ENCODE peak calls at places on chromosomes 11 and 22, in five cellular contexts. S is B cell; M is CD8-positive, alpha-beta T cell; N is Caco-2; J is right atrium auricular region. E is an unnamed sample.

GRCh38 chr11:122731500-122731913 is 76.0 kb downstream of the UBASH3B start:
- DNase-seq in S (no peak), M (no peak), N (no peak), J (no peak), E (no peak)

GRCh38 chr22:19901577-19902244 is 39.9 kb upstream of the COMT start:
- DNase-seq in S (no peak), M (no peak), N (no peak), J (no peak), E (no peak)

GRCh38 chr11:12008790-12009616 is 577 bp upstream of the DKK3 start:
- DNase-seq in S (no peak), M (no peak), N (peak; percentile 67), J (no peak), E (no peak)

GRCh38 chr11:10350341-10350740 is 45.5 kb downstream of the ADM start:
- DNase-seq in S (no peak), M (no peak), N (peak; percentile 73), J (no peak), E (no peak)

GRCh38 chr11:115552151-115552550 is 47.9 kb upstream of the CADM1 start:
- DNase-seq in S (no peak), M (no peak), N (no peak), J (no peak), E (no peak)

GRCh38 chr22:43014062-43014875 is 680 bp downstream of the PACSIN2 start:
- DNase-seq in S (no peak), M (peak; percentile 32), N (peak; percentile 52), J (no peak), E (peak; percentile 51)

GRCh38 chr22:22943521-22944267 is 56.1 kb downstream of the IGLL5 start:
- DNase-seq in S (peak; percentile 46), M (no peak), N (no peak), J (peak; percentile 56), E (no peak)

GRCh38 chr11:44651535-44652130 is 75.1 kb upstream of the TSPAN18 start:
- DNase-seq in S (peak; percentile 48), M (no peak), N (no peak), J (peak; percentile 40), E (no peak)

GRCh38 chr11:94469416-94469815 is 24.2 kb downstream of the MRE11 start:
- DNase-seq in S (no peak), M (no peak), N (no peak), J (no peak), E (no peak)

GRCh38 chr11:68037481-68038225 is 1.2 kb upstream of the TCIRG1 start:
- DNase-seq in S (no peak), M (no peak), N (no peak), J (no peak), E (no peak)

GRCh38 chr11:13717331-13717730 is 48.9 kb downstream of the FAR1 start:
- DNase-seq in S (no peak), M (no peak), N (no peak), J (no peak), E (no peak)

GRCh38 chr11:134045799-134046635 is 22.9 kb upstream of the JAM3 start:
- DNase-seq in S (no peak), M (no peak), N (no peak), J (no peak), E (no peak)

GRCh38 chr11:92295175-92296137 is 70.8 kb downstream of the FAT3 start:
- DNase-seq in S (no peak), M (no peak), N (no peak), J (no peak), E (no peak)

GRCh38 chr11:13105237-13105844 is 96.2 kb downstream of the RASSF10 start:
- DNase-seq in S (no peak), M (no peak), N (no peak), J (no peak), E (no peak)

GRCh38 chr11:11798586-11799438 is 43.0 kb upstream of the USP47 start:
- DNase-seq in S (peak; percentile 75), M (peak; percentile 60), N (peak; percentile 83), J (peak; percentile 89), E (peak; percentile 74)

GRCh38 chr11:78377625-78378418 is 39.8 kb downstream of the GAB2 start:
- DNase-seq in S (no peak), M (no peak), N (peak; percentile 79), J (no peak), E (no peak)

GRCh38 chr22:32987081-32987631 is 71.0 kb downstream of the SYN3 start:
- DNase-seq in S (no peak), M (no peak), N (no peak), J (peak; percentile 42), E (no peak)

GRCh38 chr11:63747006-63747405 is 21.6 kb downstream of the ZFTA start:
- DNase-seq in S (no peak), M (no peak), N (no peak), J (no peak), E (no peak)

GRCh38 chr11:14029971-14030531 is 67.5 kb downstream of the SPON1 start:
- DNase-seq in S (no peak), M (no peak), N (peak; percentile 46), J (peak; percentile 76), E (no peak)

GRCh38 chr22:29346659-29347058 is 31.2 kb upstream of the RASL10A start:
- DNase-seq in S (no peak), M (no peak), N (no peak), J (no peak), E (no peak)

GRCh38 chr11:44627911-44628729 is 62.7 kb downstream of the CD82 start:
- DNase-seq in S (no peak), M (no peak), N (no peak), J (peak; percentile 80), E (no peak)

GRCh38 chr11:133955945-133956421 is 785 bp downstream of the IGSF9B start:
- DNase-seq in S (no peak), M (no peak), N (no peak), J (no peak), E (no peak)

DNA sequence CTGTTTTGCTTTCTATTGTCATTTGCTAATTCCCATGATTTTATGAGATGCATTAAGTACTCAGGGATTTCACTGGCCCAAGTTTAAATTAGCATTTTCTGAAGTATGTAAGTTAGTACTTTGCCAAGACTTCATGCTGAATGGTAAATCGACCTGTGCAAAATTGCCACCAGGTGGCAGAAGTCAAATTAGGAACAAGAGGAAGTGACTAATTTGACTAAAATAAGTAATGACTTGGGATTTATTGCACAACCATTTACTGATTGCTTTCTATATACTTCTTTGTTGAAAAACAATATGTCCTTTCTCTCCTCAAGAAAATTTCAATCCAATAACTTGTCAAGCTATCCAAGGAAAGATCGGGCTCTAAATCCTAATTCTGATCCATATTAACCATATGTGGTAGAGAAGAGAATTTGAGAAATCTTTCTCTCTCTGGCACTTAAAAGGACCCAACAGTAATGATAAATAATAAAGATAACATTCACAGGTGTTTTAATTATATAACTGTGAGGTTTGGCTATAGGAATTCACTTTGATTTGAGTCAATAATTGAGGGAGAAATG is 253.7 kb upstream of the CHORDC1 start:
- DNase-seq in S (no peak), M (no peak), N (no peak), J (no peak), E (peak; percentile 1)
- TF ChIP-seq CTCF in S (no peak), M (no peak), N (peak; percentile 86), J (peak; percentile 59), E (no peak)

DNA sequence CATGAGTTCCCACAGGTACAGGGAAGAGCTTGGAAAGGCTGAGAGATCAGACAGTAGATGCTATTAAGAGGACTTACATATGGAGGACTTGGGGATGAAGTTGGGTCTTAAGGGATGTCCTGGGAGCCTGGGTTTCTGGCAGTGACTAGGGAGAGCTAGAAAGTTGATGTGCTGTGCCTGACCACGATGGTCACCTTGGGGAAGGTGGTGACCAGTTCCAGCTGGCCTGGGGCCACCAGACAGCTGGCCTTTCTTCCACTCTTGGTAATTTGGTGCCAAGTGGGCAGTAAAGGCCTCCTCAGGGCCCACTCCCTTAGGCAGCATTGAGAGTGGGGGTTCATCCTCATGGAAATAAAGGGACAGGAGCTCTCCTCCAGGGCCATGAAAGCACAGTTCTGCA is 13.9 kb upstream of the CSF2RB start:
- DNase-seq in S (no peak), M (no peak), N (no peak), J (no peak), E (no peak)
- TF ChIP-seq CTCF in S (no peak), M (no peak), N (no peak), J (no peak), E (no peak)

GRCh38 chr11:24634606-24635160 is 137.8 kb downstream of the LUZP2 start:
- DNase-seq in S (no peak), M (no peak), N (no peak), J (no peak), E (no peak)

GRCh38 chr11:24637520-24637919 is 140.7 kb downstream of the LUZP2 start:
- DNase-seq in S (no peak), M (no peak), N (peak; percentile 34), J (no peak), E (no peak)

GRCh38 chr11:24635588-24636290 is 138.9 kb downstream of the LUZP2 start:
- DNase-seq in S (no peak), M (no peak), N (no peak), J (no peak), E (no peak)

DNA sequence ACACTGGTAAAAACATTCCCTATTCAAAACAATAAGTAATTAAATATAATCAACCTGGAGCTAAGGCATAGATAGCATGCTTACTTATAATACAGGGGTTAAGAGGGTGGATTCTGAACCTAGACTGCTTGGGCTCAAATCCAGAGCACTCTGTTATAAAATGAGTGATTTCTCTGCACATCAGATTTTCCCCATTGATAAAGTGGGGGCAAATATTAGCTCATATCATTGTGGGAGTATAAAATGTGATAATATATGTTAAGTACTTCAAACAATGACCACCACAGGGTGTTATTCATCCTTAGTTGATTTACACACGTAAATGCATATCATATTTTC is 139.4 kb downstream of the LUZP2 start:
- DNase-seq in S (no peak), M (no peak), N (no peak), J (no peak), E (no peak)
- TF ChIP-seq CTCF in S (no peak), M (no peak), N (no peak), J (no peak), E (no peak)

GRCh38 chr11:102516179-102516578 is 14.4 kb downstream of the MMP7 start:
- DNase-seq in S (no peak), M (no peak), N (no peak), J (no peak), E (no peak)

GRCh38 chr11:102520514-102520913 is 10.0 kb downstream of the MMP7 start:
- DNase-seq in S (no peak), M (no peak), N (no peak), J (no peak), E (no peak)

GRCh38 chr11:102517670-102518069 is 12.9 kb downstream of the MMP7 start:
- DNase-seq in S (no peak), M (no peak), N (no peak), J (no peak), E (no peak)

GRCh38 chr11:102521121-102521520 is 9.4 kb downstream of the MMP7 start:
- DNase-seq in S (no peak), M (no peak), N (no peak), J (no peak), E (no peak)

DNA sequence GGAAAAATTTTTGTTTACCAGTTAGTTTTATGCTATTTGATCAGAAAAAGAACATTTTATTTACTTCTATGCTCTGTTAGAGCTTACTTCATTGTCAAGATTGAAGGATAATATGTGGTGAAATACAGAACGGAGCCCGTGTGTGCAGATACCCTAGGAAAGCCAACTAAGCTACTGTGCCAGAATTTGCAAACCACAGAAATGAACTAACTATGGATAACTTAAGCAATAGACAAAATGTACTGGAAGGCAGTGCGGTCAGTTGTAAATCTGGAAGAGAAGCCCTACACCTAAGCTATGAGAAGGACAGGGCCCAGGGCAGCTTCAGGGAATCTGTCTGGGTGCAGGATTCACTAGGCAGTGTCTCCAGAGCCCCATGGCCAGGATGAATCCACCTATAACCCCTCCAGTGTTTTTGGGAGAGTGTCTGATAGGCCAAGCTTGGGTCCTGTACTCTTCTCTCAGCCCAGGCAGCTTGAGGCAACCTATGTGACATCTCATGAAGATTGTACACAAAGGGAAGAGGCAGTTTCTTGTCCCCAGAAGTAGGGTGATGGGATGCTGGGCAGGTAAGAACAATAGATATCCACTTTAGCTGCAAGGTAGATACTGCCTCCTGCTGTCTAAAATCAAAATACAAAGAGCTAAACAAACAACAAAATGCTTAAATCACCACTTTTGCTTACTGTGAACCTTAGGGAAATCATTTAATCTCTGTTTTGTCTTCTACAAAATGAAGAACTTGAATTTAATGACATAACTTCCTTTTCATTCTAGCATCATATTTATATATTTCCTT is 12.1 kb downstream of the MMP7 start:
- DNase-seq in S (no peak), M (no peak), N (no peak), J (no peak), E (no peak)
- TF ChIP-seq CTCF in S (no peak), M (no peak), N (no peak), J (no peak), E (no peak)

E was measured in CD4-positive, alpha-beta T cell.